ENCODE peak calls at places on chromosomes 16 and 17, in four cellular contexts. B is 8988T; D is activated CD8-positive, alpha-beta memory T cell treated with anti-CD3 and anti-CD28 coated beads, Interleukin-2, amount 50 U/mL, for 48 hours; K is T-helper 9 cell. S is an unnamed sample.

GRCh38 chr16:70290949-70291519 is 1.7 kb upstream of the AARS1 start:
- DNase-seq in B (no peak), D (no peak), K (no peak), S (no peak)

GRCh38 chr16:56547120-56547948 is 17.5 kb upstream of the MT4 start:
- DNase-seq in D (no peak), K (no peak), B (no peak), S (no peak)

GRCh38 chr17:79159926-79160325 is 85.3 kb downstream of the ENGASE start:
- DNase-seq in K (no peak), B (no peak), D (no peak), S (no peak)

GRCh38 chr16:17447273-17447672 is 23.5 kb downstream of the XYLT1 start:
- DNase-seq in D (no peak), B (no peak), K (no peak), S (no peak)

GRCh38 chr16:11372924-11373306 is 27.7 kb downstream of the RMI2 start:
- DNase-seq in D (no peak), B (no peak), K (no peak), S (no peak)

GRCh38 chr17:33124871-33125551 is 133.4 kb downstream of the SPACA3 start:
- DNase-seq in B (no peak), K (no peak), D (no peak), S (no peak)

GRCh38 chr17:10069301-10069700 is 129.1 kb downstream of the GAS7 start:
- DNase-seq in B (no peak), D (no peak), K (no peak), S (no peak)

GRCh38 chr17:20223808-20224328 is 214.7 kb downstream of the SPECC1 start:
- DNase-seq in K (no peak), B (no peak), D (no peak), S (no peak)

GRCh38 chr17:28978565-28978964 is 27.2 kb upstream of the PHF12 start:
- DNase-seq in B (no peak), D (no peak), K (no peak), S (no peak)

GRCh38 chr16:86733526-86734254 is 155.3 kb downstream of the FOXL1 start:
- DNase-seq in K (no peak), D (no peak), B (no peak), S (no peak)

GRCh38 chr16:63331111-63331510 is 1294.9 kb upstream of the CDH8 start:
- DNase-seq in B (no peak), K (no peak), D (no peak), S (no peak)

GRCh38 chr17:62657664-62658063 is 30.2 kb downstream of the MRC2 start:
- DNase-seq in K (no peak), B (no peak), D (no peak), S (no peak)

GRCh38 chr16:67179421-67180080 is 4.2 kb downstream of the MATCAP1 start:
- DNase-seq in B (no peak), K (no peak), D (no peak), S (no peak)

GRCh38 chr16:85986931-85987749 is 88.2 kb downstream of the IRF8 start:
- DNase-seq in K (peak; percentile 43), D (peak; percentile 87), B (peak; percentile 98), S (peak; percentile 85)

GRCh38 chr16:89123831-89124100 is 30.1 kb downstream of the ACSF3 start:
- DNase-seq in B (no peak), K (no peak), D (no peak), S (no peak)

GRCh38 chr16:65975049-65975708 is 391.3 kb upstream of the CDH5 start:
- DNase-seq in D (no peak), B (no peak), K (no peak), S (no peak)

GRCh38 chr17:3879591-3880417 is 13.0 kb downstream of the CAMKK1 start:
- DNase-seq in B (no peak), K (no peak), D (no peak), S (no peak)

GRCh38 chr16:85359147-85359822 is 247.0 kb upstream of the CIBAR2 start:
- DNase-seq in B (no peak), K (no peak), D (no peak), S (no peak)

GRCh38 chr17:16969931-16970906 is 1.7 kb downstream of the TNFRSF13B start:
- DNase-seq in D (no peak), K (no peak), B (no peak), S (no peak)

GRCh38 chr17:43665387-43666101 is 3.8 kb upstream of the MEOX1 start:
- DNase-seq in B (no peak), D (no peak), K (no peak), S (no peak)

GRCh38 chr17:18999394-18999793 is 5.2 kb downstream of the FAM83G start:
- DNase-seq in K (no peak), B (no peak), D (no peak), S (no peak)

GRCh38 chr17:38442548-38442947 is 14.3 kb downstream of the ARHGAP23 start:
- DNase-seq in B (no peak), D (no peak), K (no peak), S (no peak)

GRCh38 chr16:66166451-66166850 is 200.0 kb upstream of the CDH5 start:
- DNase-seq in D (no peak), B (no peak), K (no peak), S (no peak)

GRCh38 chr17:42179911-42180410 is 981 bp downstream of the KCNH4 start:
- DNase-seq in D (no peak), B (no peak), K (no peak), S (peak; percentile 86)

GRCh38 chr17:41914358-41914766 is 4.4 kb downstream of the ACLY start:
- DNase-seq in B (no peak), K (no peak), D (no peak), S (no peak)

GRCh38 chr16:71986131-71986530 is 14.1 kb downstream of the PKD1L3 start:
- DNase-seq in B (no peak), K (no peak), D (no peak), S (no peak)

GRCh38 chr16:28166394-28167208 is 45.2 kb downstream of the XPO6 start:
- DNase-seq in D (no peak), K (no peak), B (no peak), S (no peak)

GRCh38 chr16:50154369-50154947 is 1.4 kb downstream of the TENT4B start:
- DNase-seq in K (no peak), B (no peak), D (peak; percentile 54), S (no peak)

GRCh38 chr17:59046192-59046591 is 60.5 kb downstream of the TRIM37 start:
- DNase-seq in D (no peak), B (no peak), K (no peak), S (no peak)